ENCODE peak calls at places on chromosome 19, in four cellular contexts. One of them, this sample, is unnamed.

GRCh38 chr19:41696402-41697197 is 8.5 kb upstream of the CEACAM7 start:
- DNase-seq in psoas muscle: no peak
- DNase-seq in stimulated activated CD4-positive, alpha-beta T cell treated with anti-CD3 and anti-CD28 coated beads, Interleukin-4, amount 100 ng/mL, for 1 hour: no peak
- DNase-seq in NCI-H69: no peak
- DNase-seq in this sample: no peak

GRCh38 chr19:2552859-2553258 is 76.9 kb downstream of the GADD45B start:
- DNase-seq in stimulated activated CD4-positive, alpha-beta T cell treated with anti-CD3 and anti-CD28 coated beads, Interleukin-4, amount 100 ng/mL, for 1 hour: peak; percentile 21
- DNase-seq in NCI-H69: no peak
- DNase-seq in psoas muscle: no peak
- DNase-seq in this sample: no peak

GRCh38 chr19:39411006-39411831 is 1.2 kb upstream of the PLEKHG2 start:
- DNase-seq in psoas muscle: peak; percentile 77
- DNase-seq in stimulated activated CD4-positive, alpha-beta T cell treated with anti-CD3 and anti-CD28 coated beads, Interleukin-4, amount 100 ng/mL, for 1 hour: no peak
- DNase-seq in NCI-H69: peak; percentile 53
- DNase-seq in this sample: peak; percentile 73

GRCh38 chr19:41882568-41883462 is at the start of gene ARHGEF1:
- DNase-seq in psoas muscle: peak; percentile 79
- DNase-seq in NCI-H69: peak; percentile 82
- DNase-seq in stimulated activated CD4-positive, alpha-beta T cell treated with anti-CD3 and anti-CD28 coated beads, Interleukin-4, amount 100 ng/mL, for 1 hour: peak; percentile 64
- DNase-seq in this sample: peak; percentile 51

GRCh38 chr19:294819-295686 is 3.9 kb upstream of the PLPP2 start:
- DNase-seq in NCI-H69: peak; percentile 66
- DNase-seq in psoas muscle: peak; percentile 52
- DNase-seq in stimulated activated CD4-positive, alpha-beta T cell treated with anti-CD3 and anti-CD28 coated beads, Interleukin-4, amount 100 ng/mL, for 1 hour: peak; percentile 60
- DNase-seq in this sample: peak; percentile 46

GRCh38 chr19:33731886-33732285 is 64.8 kb upstream of the KCTD15 start:
- DNase-seq in stimulated activated CD4-positive, alpha-beta T cell treated with anti-CD3 and anti-CD28 coated beads, Interleukin-4, amount 100 ng/mL, for 1 hour: no peak
- DNase-seq in NCI-H69: peak; percentile 7
- DNase-seq in psoas muscle: no peak
- DNase-seq in this sample: no peak

GRCh38 chr19:57241181-57241580 is 749 bp downstream of the ZNF805 start:
- DNase-seq in NCI-H69: peak; percentile 18
- DNase-seq in psoas muscle: no peak
- DNase-seq in stimulated activated CD4-positive, alpha-beta T cell treated with anti-CD3 and anti-CD28 coated beads, Interleukin-4, amount 100 ng/mL, for 1 hour: no peak
- DNase-seq in this sample: no peak

GRCh38 chr19:11964496-11964857 is 363 bp upstream of the ZNF763 start:
- DNase-seq in psoas muscle: no peak
- DNase-seq in stimulated activated CD4-positive, alpha-beta T cell treated with anti-CD3 and anti-CD28 coated beads, Interleukin-4, amount 100 ng/mL, for 1 hour: peak; percentile 6
- DNase-seq in NCI-H69: no peak
- DNase-seq in this sample: no peak

GRCh38 chr19:10193666-10194499 is 870 bp downstream of the DNMT1 start:
- DNase-seq in NCI-H69: peak; percentile 37
- DNase-seq in psoas muscle: no peak
- DNase-seq in stimulated activated CD4-positive, alpha-beta T cell treated with anti-CD3 and anti-CD28 coated beads, Interleukin-4, amount 100 ng/mL, for 1 hour: no peak
- DNase-seq in this sample: no peak

GRCh38 chr19:4284176-4284958 is 5.3 kb downstream of the SHD start:
- DNase-seq in psoas muscle: no peak
- DNase-seq in stimulated activated CD4-positive, alpha-beta T cell treated with anti-CD3 and anti-CD28 coated beads, Interleukin-4, amount 100 ng/mL, for 1 hour: no peak
- DNase-seq in NCI-H69: peak; percentile 75
- DNase-seq in this sample: no peak

GRCh38 chr19:45643927-45644771 is 5.0 kb upstream of the EML2 start:
- DNase-seq in stimulated activated CD4-positive, alpha-beta T cell treated with anti-CD3 and anti-CD28 coated beads, Interleukin-4, amount 100 ng/mL, for 1 hour: no peak
- DNase-seq in NCI-H69: peak; percentile 70
- DNase-seq in psoas muscle: no peak
- DNase-seq in this sample: no peak

GRCh38 chr19:2529473-2529918 is 53.6 kb downstream of the GADD45B start:
- DNase-seq in stimulated activated CD4-positive, alpha-beta T cell treated with anti-CD3 and anti-CD28 coated beads, Interleukin-4, amount 100 ng/mL, for 1 hour: no peak
- DNase-seq in NCI-H69: no peak
- DNase-seq in psoas muscle: peak; percentile 80
- DNase-seq in this sample: no peak

GRCh38 chr19:45474191-45474940 is 6.6 kb downstream of the FOSB start:
- DNase-seq in stimulated activated CD4-positive, alpha-beta T cell treated with anti-CD3 and anti-CD28 coated beads, Interleukin-4, amount 100 ng/mL, for 1 hour: no peak
- DNase-seq in psoas muscle: no peak
- DNase-seq in NCI-H69: peak; percentile 63
- DNase-seq in this sample: no peak

GRCh38 chr19:5445667-5446066 is 9.6 kb upstream of the ZNRF4 start:
- DNase-seq in stimulated activated CD4-positive, alpha-beta T cell treated with anti-CD3 and anti-CD28 coated beads, Interleukin-4, amount 100 ng/mL, for 1 hour: no peak
- DNase-seq in psoas muscle: no peak
- DNase-seq in NCI-H69: no peak
- DNase-seq in this sample: no peak

GRCh38 chr19:46745521-46746280 is at the start of gene FKRP:
- DNase-seq in NCI-H69: peak; percentile 58
- DNase-seq in psoas muscle: no peak
- DNase-seq in stimulated activated CD4-positive, alpha-beta T cell treated with anti-CD3 and anti-CD28 coated beads, Interleukin-4, amount 100 ng/mL, for 1 hour: peak; percentile 49
- DNase-seq in this sample: no peak

GRCh38 chr19:7507884-7508283 is 8.0 kb upstream of the ZNF358 start:
- DNase-seq in stimulated activated CD4-positive, alpha-beta T cell treated with anti-CD3 and anti-CD28 coated beads, Interleukin-4, amount 100 ng/mL, for 1 hour: no peak
- DNase-seq in psoas muscle: peak; percentile 87
- DNase-seq in NCI-H69: peak; percentile 68
- DNase-seq in this sample: no peak

GRCh38 chr19:13417054-13417453 is 89.2 kb downstream of the CACNA1A start:
- DNase-seq in NCI-H69: peak; percentile 79
- DNase-seq in stimulated activated CD4-positive, alpha-beta T cell treated with anti-CD3 and anti-CD28 coated beads, Interleukin-4, amount 100 ng/mL, for 1 hour: no peak
- DNase-seq in psoas muscle: no peak
- DNase-seq in this sample: no peak

GRCh38 chr19:344625-345319 is at the start of gene MIER2:
- DNase-seq in NCI-H69: peak; percentile 89
- DNase-seq in psoas muscle: peak; percentile 90
- DNase-seq in stimulated activated CD4-positive, alpha-beta T cell treated with anti-CD3 and anti-CD28 coated beads, Interleukin-4, amount 100 ng/mL, for 1 hour: peak; percentile 87
- DNase-seq in this sample: peak; percentile 75

GRCh38 chr19:46404884-46405658 is 8.3 kb downstream of the CCDC8 start:
- DNase-seq in psoas muscle: peak; percentile 50
- DNase-seq in stimulated activated CD4-positive, alpha-beta T cell treated with anti-CD3 and anti-CD28 coated beads, Interleukin-4, amount 100 ng/mL, for 1 hour: no peak
- DNase-seq in NCI-H69: no peak
- DNase-seq in this sample: no peak

This sample was measured in uterus.